ENCODE peak calls at places on chromosome 20, in eight cellular contexts. Z, X, Y, T, A, P, U and D are unnamed samples.

GRCh38 chr20:38551056-38551626 is 29.9 kb upstream of the ADIG start:
- DNase-seq in Z (no peak), X (no peak), Y (no peak), T (no peak), A (no peak), P (no peak), U (no peak), D (no peak)

GRCh38 chr20:24160563-24161355 is 172.2 kb upstream of the GGTLC1 start:
- DNase-seq in Z (peak), X (no peak), Y (no peak), T (peak), A (peak), P (peak), U (peak), D (no peak)

GRCh38 chr20:33859157-33859695 is 48.1 kb downstream of the CHMP4B start:
- DNase-seq in Z (no peak), X (no peak), Y (no peak), T (no peak), A (peak), P (no peak), U (no peak), D (no peak)

GRCh38 chr20:35003211-35004031 is 47.8 kb downstream of the MYH7B start:
- DNase-seq in Z (peak), X (no peak), Y (no peak), T (no peak), A (no peak), P (no peak), U (no peak), D (no peak)

GRCh38 chr20:51914758-51915157 is 112.4 kb upstream of the SALL4 start:
- DNase-seq in Z (no peak), X (no peak), Y (no peak), T (no peak), A (no peak), P (no peak), U (no peak), D (no peak)

GRCh38 chr20:19849341-19850189 is 91.5 kb downstream of the RIN2 start:
- DNase-seq in Z (no peak), X (no peak), Y (no peak), T (no peak), A (peak), P (no peak), U (no peak), D (no peak)

GRCh38 chr20:59939052-59939878 is 840 bp downstream of the PPP1R3D start:
- DNase-seq in Z (peak), X (no peak), Y (no peak), T (no peak), A (no peak), P (peak), U (no peak), D (no peak)

GRCh38 chr20:63461364-63461763 is 11.1 kb downstream of the KCNQ2 start:
- DNase-seq in Z (no peak), X (no peak), Y (no peak), T (no peak), A (no peak), P (peak), U (no peak), D (no peak)

GRCh38 chr20:19275630-19276071 is 63.2 kb downstream of the SLC24A3 start:
- DNase-seq in Z (peak), X (no peak), Y (no peak), T (no peak), A (peak), P (no peak), U (no peak), D (no peak)

GRCh38 chr20:16539280-16539679 is 34.0 kb downstream of the KIF16B start:
- DNase-seq in Z (no peak), X (no peak), Y (no peak), T (peak), A (peak), P (no peak), U (no peak), D (no peak)

GRCh38 chr20:23086931-23087411 is 847 bp upstream of the CD93 start:
- DNase-seq in Z (peak), X (no peak), Y (no peak), T (no peak), A (no peak), P (no peak), U (no peak), D (no peak)

GRCh38 chr20:40547492-40548129 is 141.4 kb downstream of the MAFB start:
- DNase-seq in Z (no peak), X (no peak), Y (no peak), T (no peak), A (no peak), P (no peak), U (no peak), D (no peak)

GRCh38 chr20:48599106-48599747 is 228.6 kb downstream of the PREX1 start:
- DNase-seq in Z (no peak), X (no peak), Y (no peak), T (no peak), A (no peak), P (no peak), U (no peak), D (no peak)

GRCh38 chr20:58991720-58992119 is 10.7 kb downstream of the NELFCD start:
- DNase-seq in Z (no peak), X (no peak), Y (no peak), T (no peak), A (peak), P (no peak), U (no peak), D (no peak)

GRCh38 chr20:41091926-41092325 is 45.4 kb upstream of the PLCG1 start:
- DNase-seq in Z (no peak), X (no peak), Y (no peak), T (no peak), A (no peak), P (no peak), U (no peak), D (no peak)

GRCh38 chr20:17835941-17836861 is 132.4 kb downstream of the SNX5 start:
- DNase-seq in Z (peak), X (no peak), Y (no peak), T (peak), A (peak), P (no peak), U (no peak), D (no peak)

GRCh38 chr20:37383229-37383989 is 37.5 kb downstream of the SRC start:
- DNase-seq in Z (no peak), X (no peak), Y (no peak), T (no peak), A (peak), P (peak), U (no peak), D (no peak)

GRCh38 chr20:19737025-19737424 is 21.0 kb upstream of the RIN2 start:
- DNase-seq in Z (no peak), X (no peak), Y (no peak), T (peak), A (peak), P (peak), U (no peak), D (no peak)

GRCh38 chr20:57211949-57212889 is 54.2 kb downstream of the BMP7 start:
- DNase-seq in Z (peak), X (no peak), Y (no peak), T (peak), A (peak), P (peak), U (peak), D (no peak)

GRCh38 chr20:45470262-45470931 is 844 bp downstream of the WFDC2 start:
- DNase-seq in Z (no peak), X (no peak), Y (no peak), T (peak), A (peak), P (no peak), U (no peak), D (no peak)

GRCh38 chr20:13771853-13772453 is 12.8 kb downstream of the ESF1 start:
- DNase-seq in Z (no peak), X (no peak), Y (no peak), T (peak), A (peak), P (peak), U (no peak), D (no peak)

GRCh38 chr20:63058696-63059335 is 52.1 kb upstream of the BHLHE23 start:
- DNase-seq in Z (peak), X (no peak), Y (no peak), T (no peak), A (no peak), P (no peak), U (peak), D (no peak)

GRCh38 chr20:44633872-44634600 is 17.5 kb downstream of the ADA start:
- DNase-seq in Z (no peak), X (no peak), Y (no peak), T (no peak), A (no peak), P (no peak), U (no peak), D (no peak)

GRCh38 chr20:32674362-32674789 is 635 bp upstream of the C20orf203 start:
- DNase-seq in Z (no peak), X (peak), Y (peak), T (peak), A (peak), P (peak), U (no peak), D (peak)

GRCh38 chr20:46507760-46508407 is 5.5 kb downstream of the ZNF334 start:
- DNase-seq in Z (no peak), X (no peak), Y (no peak), T (no peak), A (no peak), P (no peak), U (no peak), D (no peak)

GRCh38 chr20:54266844-54267243 is 59.0 kb downstream of the PFDN4 start:
- DNase-seq in Z (no peak), X (no peak), Y (no peak), T (no peak), A (no peak), P (no peak), U (no peak), D (no peak)

GRCh38 chr20:1469925-1470571 is 3.4 kb upstream of the NSFL1C start:
- DNase-seq in Z (peak), X (no peak), Y (no peak), T (peak), A (peak), P (peak), U (peak), D (no peak)

GRCh38 chr20:6632187-6632586 is 135.3 kb upstream of the BMP2 start:
- DNase-seq in Z (peak), X (no peak), Y (no peak), T (peak), A (peak), P (peak), U (no peak), D (no peak)

GRCh38 chr20:5100684-5101347 is 18.9 kb downstream of the PCNA start:
- DNase-seq in Z (peak), X (peak), Y (peak), T (peak), A (peak), P (peak), U (peak), D (peak)